ENCODE peak calls at places on chromosomes 13 and 19, in six cellular contexts. N is suprapubic skin, X is Panc1, F is transverse colon, I is GM23338, A is K562. O is an unnamed sample.

GRCh38 chr13:23915308-23915707 is 18.0 kb upstream of the C1QTNF9B start:
- DNase-seq in X (no peak), I (no peak), A (no peak), N (no peak), F (no peak), O (no peak)

GRCh38 chr13:52156724-52157251 is 2.6 kb downstream of the NEK3 start:
- DNase-seq in X (no peak), F (no peak), I (peak; percentile 3), N (no peak), A (no peak), O (no peak)

GRCh38 chr19:35013047-35013819 is 13.1 kb downstream of the GRAMD1A start:
- DNase-seq in I (peak; percentile 87), F (peak; percentile 77), A (peak; percentile 73), N (peak; percentile 84), X (peak; percentile 32), O (no peak)

GRCh38 chr19:41588497-41589209 is 12.7 kb downstream of the CEACAM21 start:
- DNase-seq in I (peak; percentile 65), N (no peak), F (no peak), A (peak; percentile 32), X (no peak), O (peak; percentile 52)

GRCh38 chr19:55939206-55939605 is 7.1 kb upstream of the NLRP13 start:
- DNase-seq in I (no peak), A (no peak), X (no peak), F (no peak), N (no peak), O (no peak)

GRCh38 chr19:49442793-49443365 is 1.6 kb upstream of the SLC17A7 start:
- DNase-seq in X (no peak), F (peak; percentile 96), I (peak; percentile 100), A (peak; percentile 87), N (peak; percentile 99), O (peak; percentile 97)

GRCh38 chr13:62320129-62320724 is 904.6 kb upstream of the PCDH20 start:
- DNase-seq in N (no peak), I (peak; percentile 63), X (peak; percentile 12), F (no peak), A (no peak), O (no peak)

GRCh38 chr13:104011505-104012270 is 945.5 kb upstream of the SLC10A2 start:
- DNase-seq in A (no peak), I (peak; percentile 13), N (no peak), X (no peak), F (no peak), O (no peak)

GRCh38 chr19:11949201-11949600 is 15.6 kb upstream of the ZNF763 start:
- DNase-seq in N (no peak), F (no peak), A (no peak), I (peak; percentile 33), X (no peak), O (no peak)

GRCh38 chr13:112175162-112176075 is 108.5 kb downstream of the SOX1 start:
- DNase-seq in N (no peak), A (no peak), F (no peak), I (no peak), X (no peak), O (no peak)

GRCh38 chr19:28521169-28521568 is 691.8 kb downstream of the UQCRFS1 start:
- DNase-seq in I (no peak), F (no peak), A (no peak), X (no peak), N (no peak), O (no peak)

GRCh38 chr13:51689597-51689996 is 105.3 kb downstream of the WDFY2 start:
- DNase-seq in I (no peak), A (no peak), N (no peak), F (no peak), X (no peak), O (no peak)

GRCh38 chr13:49400755-49401659 is 42.9 kb downstream of the CAB39L start:
- DNase-seq in A (no peak), I (peak; percentile 27), N (no peak), F (peak; percentile 22), X (no peak), O (no peak)

GRCh38 chr13:79194272-79194671 is 211.8 kb downstream of the RBM26 start:
- DNase-seq in X (no peak), I (no peak), N (no peak), A (no peak), F (peak; percentile 8), O (no peak)

GRCh38 chr19:49136771-49137171 is 17.4 kb downstream of the PPFIA3 start:
- DNase-seq in F (peak; percentile 54), A (no peak), X (no peak), I (no peak), N (no peak), O (peak; percentile 87)

GRCh38 chr13:76976488-76976887 is 15.4 kb upstream of the CLN5 start:
- DNase-seq in A (no peak), X (no peak), I (no peak), N (no peak), F (no peak), O (no peak)

GRCh38 chr13:83452292-83452950 is 429.9 kb downstream of the SLITRK1 start:
- DNase-seq in A (no peak), F (no peak), X (no peak), I (no peak), N (no peak), O (no peak)

GRCh38 chr13:29674532-29674931 is 79.0 kb upstream of the SLC7A1 start:
- DNase-seq in X (no peak), F (no peak), N (no peak), I (no peak), A (no peak), O (no peak)

GRCh38 chr19:4534836-4535658 is at the start of gene PLIN5:
- DNase-seq in A (peak; percentile 99), I (peak; percentile 96), X (no peak), N (peak; percentile 78), F (peak; percentile 84), O (no peak)

GRCh38 chr19:33666196-33666595 is 44.4 kb downstream of the CHST8 start:
- DNase-seq in F (no peak), X (no peak), A (no peak), N (peak; percentile 20), I (no peak), O (peak; percentile 74)

GRCh38 chr19:30297969-30298368 is 74.2 kb upstream of the ZNF536 start:
- DNase-seq in A (no peak), N (no peak), I (no peak), F (no peak), X (no peak), O (no peak)

DNA sequence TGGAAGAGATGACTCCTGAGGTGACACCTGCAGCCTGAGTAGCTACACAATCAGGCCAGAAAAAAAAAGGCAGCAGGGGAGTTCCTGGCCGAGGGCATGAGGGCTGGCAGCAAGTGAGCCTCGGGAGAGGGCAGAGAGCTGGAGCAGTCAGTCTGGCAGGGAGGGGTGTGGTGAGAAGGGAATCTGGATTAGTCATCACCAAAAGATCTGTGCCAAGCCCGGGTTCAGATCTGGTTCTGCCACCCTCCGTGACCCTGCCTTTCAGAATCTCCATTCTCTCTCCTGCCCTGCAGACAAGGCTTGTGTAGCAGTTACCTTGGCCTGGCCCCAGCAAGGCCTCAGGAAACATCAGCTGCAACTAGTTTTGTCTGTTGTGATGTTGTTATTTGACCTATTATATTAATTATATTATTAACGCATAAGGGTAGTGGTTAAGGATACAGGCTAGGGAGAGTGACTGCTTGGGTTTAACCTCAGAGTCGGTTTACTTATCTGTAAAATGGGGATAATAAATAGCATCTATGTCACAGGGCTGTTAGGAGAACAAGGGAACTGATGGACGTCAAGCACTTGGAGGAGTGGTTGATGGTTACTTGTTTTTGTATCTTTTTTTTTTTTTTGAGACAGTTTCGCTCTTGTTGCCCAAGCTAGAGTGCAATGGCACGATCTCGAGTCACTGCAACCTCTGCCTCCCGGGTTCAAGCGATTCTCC is 2.7 kb upstream of the CAPNS1 start:
- DNase-seq in N (no peak), X (peak; percentile 59), A (no peak), I (no peak), F (peak; percentile 80), O (no peak)
- H3K4me3 ChIP-seq in N (peak overlapping the region; percentile 27), X (peak overlapping the region; percentile 46), A (no peak overlapping the region), I (no peak overlapping the region), F (peak overlapping the region; percentile 11), O (no peak overlapping the region)

DNA sequence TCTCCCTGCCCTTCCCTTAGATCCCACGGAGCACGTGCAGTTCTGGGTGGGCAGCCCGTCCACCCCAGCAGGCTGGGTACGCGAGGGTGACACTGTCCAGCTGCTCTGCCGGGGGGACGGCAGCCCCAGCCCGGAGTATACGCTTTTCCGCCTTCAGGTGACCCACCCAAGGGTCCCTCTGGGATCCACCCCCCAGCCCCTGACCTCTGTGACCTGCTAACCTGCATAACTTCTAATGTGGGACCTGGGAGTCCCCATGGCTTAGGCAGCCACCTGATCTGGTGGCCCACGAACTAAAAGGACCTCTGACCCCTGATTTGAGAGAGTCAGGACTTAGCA is 5.2 kb downstream of the BCAM start:
- DNase-seq in N (no peak), F (no peak), I (no peak), X (no peak), A (peak; percentile 5), O (no peak)
- TF ChIP-seq POLR2AphosphoS5 in N (no peak), F (no peak), I (no peak), X (no peak), A (no peak), O (no peak)

GRCh38 chr13:110246530-110246929 is 60.4 kb downstream of the COL4A1 start:
- DNase-seq in X (no peak), I (no peak), N (no peak), A (no peak), F (no peak), O (peak; percentile 79)
- H3K4me1 ChIP-seq in X (no peaks in the 10 kb centered on the region), I (peaks cover 24% of the 10 kb centered on the region), N (peaks cover 54% of the 10 kb centered on the region), A (no peaks in the 10 kb centered on the region), F (peaks cover 36% of the 10 kb centered on the region), O (peaks cover 67% of the 10 kb centered on the region)

DNA sequence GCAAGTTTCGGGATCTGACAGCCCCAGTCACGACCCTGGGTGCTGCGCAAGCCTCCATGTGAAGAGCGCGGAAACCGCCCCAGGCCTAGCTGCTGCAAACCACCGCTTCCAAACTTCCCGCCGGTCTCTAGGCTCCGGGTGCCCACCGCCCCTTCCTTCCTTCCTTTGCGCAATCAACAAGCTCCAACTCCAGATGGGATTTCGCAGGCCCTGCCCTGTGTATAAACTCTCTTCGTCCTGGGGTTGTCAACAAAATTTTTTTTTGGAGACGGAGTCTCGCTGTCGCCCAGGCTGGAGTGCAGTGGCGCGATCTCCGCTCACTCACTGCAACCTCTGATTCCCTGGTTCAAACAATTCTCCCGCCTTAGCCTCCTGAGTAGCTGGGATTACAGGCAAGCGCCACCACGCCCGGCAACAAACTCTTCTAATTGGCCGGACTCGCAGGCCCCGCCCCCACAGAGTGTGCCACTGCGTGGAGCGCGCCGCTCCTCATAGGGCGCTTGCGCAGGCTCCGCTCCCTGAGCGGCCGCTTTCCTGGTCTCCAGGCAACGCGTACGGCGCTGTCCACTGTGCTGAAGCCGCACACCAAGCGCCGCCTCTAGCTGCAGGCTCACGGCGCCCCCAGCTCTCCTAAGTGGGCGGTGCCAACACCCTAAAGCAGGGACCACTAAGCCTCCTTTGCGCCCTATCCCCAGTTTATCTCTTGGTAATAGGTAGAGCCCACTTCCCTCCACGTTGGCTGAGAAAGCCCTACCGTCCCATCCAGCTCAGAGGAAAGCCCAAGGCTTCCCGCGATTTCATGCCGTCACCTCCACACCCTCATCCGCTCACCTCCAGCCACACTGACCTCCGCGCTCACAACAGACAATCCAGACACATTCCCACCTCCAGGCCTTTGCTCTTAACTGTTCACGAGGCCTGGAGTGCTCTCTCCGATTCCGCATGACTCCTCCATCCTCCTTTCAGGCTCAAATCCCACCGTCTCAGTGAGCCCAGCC is 5.5 kb upstream of the QTRT1 start:
- DNase-seq in A (peak; percentile 96), I (peak; percentile 99), N (peak; percentile 92), F (peak; percentile 94), X (no peak), O (no peak)
- H3K4me3 ChIP-seq in A (peak overlapping the region; percentile 8), I (peak overlapping the region; percentile 50), N (peak overlapping the region; percentile 26), F (no peak overlapping the region), X (peak overlapping the region; percentile 40), O (no peak overlapping the region)